ENCODE peak calls at places on chromosomes 3 and 15, in nine cellular contexts. T is AG10803, M is colonic mucosa, K is uterus, U is transverse colon, R is GM23338, G is astrocyte of the spinal cord, V is cardiac muscle cell, D is psoas muscle. O is an unnamed sample.

GRCh38 chr15:64134322-64134829 is 17.2 kb upstream of the SNX22 start:
- DNase-seq in V (peak; percentile 78), G (peak; percentile 38), T (peak; percentile 39), U (no peak), R (no peak), K (no peak), M (no peak), D (no peak), O (no peak)

GRCh38 chr3:38643592-38643991 is 5.9 kb downstream of the SCN5A start:
- DNase-seq in U (no peak), T (no peak), V (no peak), R (no peak), M (no peak), G (no peak), K (no peak), D (no peak), O (no peak)

GRCh38 chr3:133477497-133477896 is 77.6 kb downstream of the BFSP2 start:
- DNase-seq in G (no peak), D (no peak), U (no peak), T (no peak), V (no peak), M (no peak), R (no peak), K (no peak), O (no peak)

GRCh38 chr15:35980719-35981118 is 434.8 kb upstream of the DPH6 start:
- DNase-seq in T (peak; percentile 21), M (no peak), U (no peak), R (no peak), K (no peak), D (no peak), V (no peak), G (peak; percentile 47), O (no peak)

GRCh38 chr3:62761711-62762110 is 113.5 kb downstream of the CADPS start:
- DNase-seq in K (no peak), V (no peak), T (no peak), G (no peak), M (no peak), D (no peak), R (no peak), U (no peak), O (no peak)

GRCh38 chr15:72998226-72998625 is 54.0 kb upstream of the NEO1 start:
- DNase-seq in T (no peak), R (no peak), M (no peak), V (no peak), G (no peak), K (no peak), D (no peak), U (no peak), O (no peak)

GRCh38 chr15:55526559-55527036 is 18.6 kb upstream of the DNAAF4 start:
- DNase-seq in D (no peak), M (no peak), T (peak; percentile 67), U (no peak), R (peak; percentile 87), G (peak; percentile 47), V (peak; percentile 84), K (no peak), O (peak; percentile 40)

GRCh38 chr3:143139786-143140185 is 20.2 kb downstream of the CHST2 start:
- DNase-seq in D (peak; percentile 59), V (peak; percentile 80), U (peak; percentile 12), G (no peak), M (no peak), T (no peak), R (no peak), K (no peak), O (peak; percentile 28)

GRCh38 chr3:182259579-182259978 is 533.7 kb upstream of the ATP11B start:
- DNase-seq in D (no peak), K (no peak), G (no peak), M (no peak), U (no peak), T (no peak), V (peak; percentile 2), R (peak; percentile 58), O (no peak)

GRCh38 chr15:65326109-65326508 is 21.6 kb downstream of the RNU5B-1 start:
- DNase-seq in G (no peak), M (no peak), V (peak; percentile 55), R (peak; percentile 57), D (peak; percentile 54), U (no peak), T (no peak), K (peak; percentile 26), O (no peak)

GRCh38 chr3:60313382-60313781 is 937.9 kb downstream of the FHIT start:
- DNase-seq in K (no peak), M (no peak), U (no peak), V (no peak), G (no peak), T (no peak), R (no peak), D (no peak), O (no peak)

GRCh38 chr15:67776600-67776999 is 48.7 kb upstream of the SKOR1 start:
- DNase-seq in T (peak; percentile 10), V (no peak), U (no peak), K (no peak), G (no peak), R (no peak), D (no peak), M (no peak), O (peak; percentile 4)

GRCh38 chr3:56157693-56158092 is 310.6 kb downstream of the ERC2 start:
- DNase-seq in M (no peak), G (peak; percentile 59), V (peak; percentile 6), R (no peak), U (no peak), T (peak; percentile 86), D (no peak), K (no peak), O (no peak)

DNA sequence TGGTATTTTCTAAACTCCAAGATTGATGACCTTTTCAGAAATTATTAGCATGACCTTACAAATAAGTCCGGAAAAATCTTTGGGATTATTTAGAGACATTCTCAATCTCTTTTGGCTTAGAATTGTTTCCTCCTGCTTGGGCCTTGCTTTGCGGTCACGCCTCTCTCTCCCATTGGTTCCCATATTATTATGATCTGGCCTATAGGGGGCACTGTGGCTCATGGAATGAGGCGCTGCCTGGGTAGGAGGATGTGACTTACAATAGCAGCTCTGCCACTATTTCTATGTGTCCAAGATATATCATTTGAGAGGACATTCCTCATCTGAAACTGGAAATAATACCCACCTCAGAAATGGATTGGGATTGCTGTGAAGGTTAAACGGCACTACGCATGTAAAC is 464.9 kb downstream of the MFSD1 start:
- DNase-seq in K (no peak), R (peak; percentile 90), T (peak; percentile 3), G (peak; percentile 34), D (no peak), M (peak; percentile 38), V (peak; percentile 40), U (no peak), O (no peak)
- TF ChIP-seq CTCF in K (no peak), R (peak; percentile 89), T (peak; percentile 21), G (peak; percentile 31), D (peak; percentile 13), M (no peak), V (peak; percentile 31), U (no peak), O (peak; percentile 60)

GRCh38 chr15:83698294-83698693 is 44.4 kb downstream of the ADAMTSL3 start:
- DNase-seq in G (peak; percentile 22), V (peak; percentile 48), R (no peak), D (peak; percentile 83), M (peak; percentile 41), K (peak; percentile 76), T (peak; percentile 46), U (peak; percentile 46), O (peak; percentile 72)
- H3K4me3 ChIP-seq in G (no peak overlapping the region), V (no peak overlapping the region), R (no peak overlapping the region), D (no peak overlapping the region), M (no peak overlapping the region), K (no peak overlapping the region), T (no peak overlapping the region), U (no peak overlapping the region), O (no peak overlapping the region)

GRCh38 chr15:75928680-75929608 is 25.3 kb downstream of the FBXO22 start:
- DNase-seq in V (peak; percentile 43), D (no peak), U (peak; percentile 25), R (peak; percentile 88), K (no peak), G (peak; percentile 38), M (peak; percentile 25), T (no peak), O (peak; percentile 15)
- TF ChIP-seq CTCF in V (peak; percentile 46), D (no peak), U (no peak), R (peak; percentile 76), K (no peak), G (peak; percentile 62), M (peak; percentile 20), T (peak; percentile 33), O (peak; percentile 70)

DNA sequence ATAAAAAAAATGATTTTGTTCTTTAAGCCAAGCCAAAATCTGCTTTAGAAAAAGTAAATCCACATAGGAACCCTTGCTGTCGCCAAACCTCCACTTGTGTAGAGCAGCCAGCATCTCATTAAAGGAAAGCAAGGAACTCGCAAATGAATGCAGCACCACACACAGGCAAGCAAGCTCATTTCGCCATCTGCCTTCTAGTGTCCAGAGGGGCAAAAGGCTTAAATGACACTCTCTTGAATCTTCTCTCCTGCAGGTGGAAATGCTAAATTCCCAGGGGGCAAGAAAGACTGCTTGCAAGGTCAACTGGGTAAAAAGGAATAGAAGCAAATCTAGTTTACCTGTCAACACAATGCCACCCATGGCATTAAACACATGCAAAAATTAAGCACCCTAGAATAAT is 2.4 kb downstream of the MB21D2 start:
- DNase-seq in M (no peak), V (peak; percentile 68), K (no peak), U (no peak), T (peak; percentile 68), R (peak; percentile 80), G (peak; percentile 64), D (no peak), O (peak; percentile 53)
- H3K4me3 ChIP-seq in M (no peak overlapping the region), V (no peak overlapping the region), K (no peak overlapping the region), U (no peak overlapping the region), T (peak overlapping the region; percentile 94), R (peak overlapping the region; percentile 90), G (no peak overlapping the region), D (no peak overlapping the region), O (no peak overlapping the region)

GRCh38 chr15:84657748-84658079 is 285 bp downstream of the NMB start:
- DNase-seq in M (no peak), D (peak; percentile 59), R (peak; percentile 24), T (no peak), U (peak; percentile 20), G (no peak), V (no peak), K (no peak), O (no peak)

GRCh38 chr15:84653910-84654688 is at the start of gene WDR73:
- DNase-seq in D (peak; percentile 98), K (peak; percentile 98), R (peak; percentile 97), U (peak; percentile 98), T (peak; percentile 91), V (peak; percentile 96), G (peak; percentile 94), M (peak; percentile 99), O (peak; percentile 92)

GRCh38 chr15:84656972-84657371 is 1.0 kb downstream of the NMB start:
- DNase-seq in V (no peak), G (no peak), R (no peak), K (no peak), U (no peak), M (no peak), D (no peak), T (no peak), O (no peak)

GRCh38 chr15:84653584-84653909 is 536 bp downstream of the WDR73 start:
- DNase-seq in T (no peak), V (no peak), K (no peak), G (no peak), R (no peak), U (no peak), M (no peak), D (no peak), O (no peak)

GRCh38 chr15:84654689-84655453 is 788 bp upstream of the WDR73 start:
- DNase-seq in K (peak; percentile 65), V (peak; percentile 86), U (peak; percentile 86), D (peak; percentile 89), M (peak; percentile 89), G (peak; percentile 83), T (peak; percentile 84), R (peak; percentile 94), O (peak; percentile 73)
- TF ChIP-seq CTCF in K (peak; percentile 45), V (peak; percentile 74), U (peak; percentile 60), D (peak; percentile 55), M (peak; percentile 57), G (peak; percentile 76), T (peak; percentile 79), R (peak; percentile 66), O (peak; percentile 85)